ENCODE peak calls at places on chromosomes 11 and 22, in seven cellular contexts. One of them, this sample, is unnamed. For H3K4me1, the result is how much of the 10 kb centered on the place peaks cover.

GRCh38 chr11:93480756-93481155 is 62.4 kb downstream of the SMCO4 start:
- DNase-seq in adipocyte: no peak
- DNase-seq in psoas muscle: no peak
- DNase-seq in heart left ventricle: no peak
- DNase-seq in pancreas: no peak
- DNase-seq in Peyer's patch: no peak
- DNase-seq in mesendoderm: no peak
- DNase-seq in this sample: no peak

GRCh38 chr22:48456449-48456848 is 1371.2 kb downstream of the BRD1 start:
- DNase-seq in adipocyte: no peak
- DNase-seq in psoas muscle: peak
- DNase-seq in heart left ventricle: no peak
- DNase-seq in pancreas: no peak
- DNase-seq in Peyer's patch: no peak
- DNase-seq in mesendoderm: no peak
- DNase-seq in this sample: no peak

GRCh38 chr11:15010860-15011259 is 38.7 kb upstream of the CALCA start:
- DNase-seq in adipocyte: no peak
- DNase-seq in psoas muscle: no peak
- DNase-seq in heart left ventricle: no peak
- DNase-seq in pancreas: no peak
- DNase-seq in Peyer's patch: no peak
- DNase-seq in mesendoderm: no peak
- DNase-seq in this sample: no peak

GRCh38 chr22:30423296-30423958 is 2.1 kb upstream of the MTFP1 start:
- DNase-seq in adipocyte: no peak
- DNase-seq in psoas muscle: no peak
- DNase-seq in heart left ventricle: no peak
- DNase-seq in pancreas: no peak
- DNase-seq in Peyer's patch: peak
- DNase-seq in mesendoderm: no peak
- DNase-seq in this sample: peak

GRCh38 chr11:107468596-107468995 is 11.0 kb upstream of the CWF19L2 start:
- DNase-seq in adipocyte: no peak
- DNase-seq in psoas muscle: no peak
- DNase-seq in heart left ventricle: no peak
- DNase-seq in pancreas: no peak
- DNase-seq in Peyer's patch: no peak
- DNase-seq in mesendoderm: no peak
- DNase-seq in this sample: peak

GRCh38 chr11:79066456-79067354 is 374.1 kb downstream of the TENM4 start:
- DNase-seq in adipocyte: no peak
- DNase-seq in psoas muscle: no peak
- DNase-seq in heart left ventricle: no peak
- DNase-seq in pancreas: no peak
- DNase-seq in Peyer's patch: no peak
- DNase-seq in mesendoderm: peak
- DNase-seq in this sample: no peak

GRCh38 chr11:36672815-36673450 is 74.9 kb upstream of the RAG2 start:
- DNase-seq in adipocyte: peak
- DNase-seq in psoas muscle: no peak
- DNase-seq in heart left ventricle: no peak
- DNase-seq in pancreas: no peak
- DNase-seq in Peyer's patch: no peak
- DNase-seq in mesendoderm: peak
- DNase-seq in this sample: no peak

GRCh38 chr11:19116315-19116970 is 525 bp upstream of the ZDHHC13 start:
- DNase-seq in adipocyte: no peak
- DNase-seq in psoas muscle: no peak
- DNase-seq in heart left ventricle: no peak
- DNase-seq in pancreas: no peak
- DNase-seq in Peyer's patch: no peak
- DNase-seq in mesendoderm: no peak
- DNase-seq in this sample: no peak

GRCh38 chr22:42651134-42651533 is 1.9 kb upstream of the CYB5R3 start:
- DNase-seq in adipocyte: no peak
- DNase-seq in psoas muscle: no peak
- DNase-seq in heart left ventricle: no peak
- DNase-seq in pancreas: no peak
- DNase-seq in Peyer's patch: no peak
- DNase-seq in mesendoderm: no peak
- DNase-seq in this sample: no peak

GRCh38 chr11:66322732-66323427 is 6.0 kb upstream of the CD248 start:
- DNase-seq in adipocyte: peak
- DNase-seq in psoas muscle: peak
- DNase-seq in heart left ventricle: peak
- DNase-seq in pancreas: no peak
- DNase-seq in Peyer's patch: no peak
- DNase-seq in mesendoderm: no peak
- DNase-seq in this sample: no peak

GRCh38 chr11:19244084-19244483 is 3.3 kb upstream of the E2F8 start:
- DNase-seq in adipocyte: no peak
- DNase-seq in psoas muscle: no peak
- DNase-seq in heart left ventricle: no peak
- DNase-seq in pancreas: no peak
- DNase-seq in Peyer's patch: no peak
- DNase-seq in mesendoderm: no peak
- DNase-seq in this sample: peak

GRCh38 chr11:63274776-63275175 is 31.4 kb upstream of the SLC22A25 start:
- DNase-seq in adipocyte: no peak
- DNase-seq in psoas muscle: no peak
- DNase-seq in heart left ventricle: no peak
- DNase-seq in pancreas: no peak
- DNase-seq in Peyer's patch: no peak
- DNase-seq in mesendoderm: no peak
- DNase-seq in this sample: no peak

GRCh38 chr11:13135385-13136271 is 126.5 kb downstream of the RASSF10 start:
- DNase-seq in adipocyte: peak
- DNase-seq in psoas muscle: no peak
- DNase-seq in heart left ventricle: no peak
- DNase-seq in pancreas: no peak
- DNase-seq in Peyer's patch: no peak
- DNase-seq in mesendoderm: peak
- DNase-seq in this sample: no peak

GRCh38 chr11:11400635-11401232 is 47.7 kb upstream of the CSNK2A3 start:
- DNase-seq in adipocyte: no peak
- DNase-seq in psoas muscle: no peak
- DNase-seq in heart left ventricle: no peak
- DNase-seq in pancreas: no peak
- DNase-seq in Peyer's patch: no peak
- DNase-seq in mesendoderm: peak
- DNase-seq in this sample: no peak

GRCh38 chr22:49259870-49260615 is 567.6 kb downstream of the BRD1 start:
- DNase-seq in adipocyte: no peak
- DNase-seq in psoas muscle: no peak
- DNase-seq in heart left ventricle: no peak
- DNase-seq in pancreas: no peak
- DNase-seq in Peyer's patch: no peak
- DNase-seq in mesendoderm: no peak
- DNase-seq in this sample: no peak

GRCh38 chr22:23826510-23827350 is 12.1 kb downstream of the DERL3 start:
- DNase-seq in adipocyte: no peak
- DNase-seq in psoas muscle: no peak
- DNase-seq in heart left ventricle: peak
- DNase-seq in pancreas: no peak
- DNase-seq in Peyer's patch: no peak
- DNase-seq in mesendoderm: no peak
- DNase-seq in this sample: no peak

GRCh38 chr11:29280452-29280851 is 736.4 kb downstream of the KCNA4 start:
- DNase-seq in adipocyte: no peak
- DNase-seq in psoas muscle: no peak
- DNase-seq in heart left ventricle: no peak
- DNase-seq in pancreas: no peak
- DNase-seq in Peyer's patch: no peak
- DNase-seq in mesendoderm: no peak
- DNase-seq in this sample: peak

GRCh38 chr11:112310414-112310813 is 49.8 kb upstream of the PLET1 start:
- DNase-seq in adipocyte: no peak
- DNase-seq in psoas muscle: no peak
- DNase-seq in heart left ventricle: no peak
- DNase-seq in pancreas: no peak
- DNase-seq in Peyer's patch: no peak
- DNase-seq in mesendoderm: no peak
- DNase-seq in this sample: peak

GRCh38 chr11:36102868-36103267 is 159.0 kb downstream of the LDLRAD3 start:
- DNase-seq in adipocyte: no peak
- DNase-seq in psoas muscle: no peak
- DNase-seq in heart left ventricle: no peak
- DNase-seq in pancreas: no peak
- DNase-seq in Peyer's patch: no peak
- DNase-seq in mesendoderm: no peak
- DNase-seq in this sample: no peak

GRCh38 chr11:72760543-72761400 is 8.6 kb upstream of the ARAP1 start:
- DNase-seq in adipocyte: peak
- DNase-seq in psoas muscle: no peak
- DNase-seq in heart left ventricle: no peak
- DNase-seq in pancreas: no peak
- DNase-seq in Peyer's patch: no peak
- DNase-seq in mesendoderm: peak
- DNase-seq in this sample: no peak

GRCh38 chr22:35961480-35961902 is 67.1 kb downstream of the RBFOX2 start:
- DNase-seq in adipocyte: peak
- DNase-seq in psoas muscle: peak
- DNase-seq in heart left ventricle: no peak
- DNase-seq in pancreas: peak
- DNase-seq in Peyer's patch: no peak
- DNase-seq in mesendoderm: peak
- DNase-seq in this sample: no peak

GRCh38 chr11:104908186-104908531 is 9.9 kb upstream of the CASP12 start:
- DNase-seq in adipocyte: no peak
- DNase-seq in psoas muscle: no peak
- DNase-seq in heart left ventricle: no peak
- DNase-seq in pancreas: no peak
- DNase-seq in Peyer's patch: no peak
- DNase-seq in mesendoderm: no peak
- DNase-seq in this sample: no peak

GRCh38 chr22:37701121-37701786 is 4.4 kb downstream of the TRIOBP start:
- DNase-seq in adipocyte: no peak
- DNase-seq in psoas muscle: no peak
- DNase-seq in heart left ventricle: no peak
- DNase-seq in pancreas: no peak
- DNase-seq in Peyer's patch: no peak
- DNase-seq in mesendoderm: no peak
- DNase-seq in this sample: no peak

GRCh38 chr11:73327812-73328364 is 19.8 kb downstream of the ARHGEF17 start:
- DNase-seq in adipocyte: no peak
- DNase-seq in psoas muscle: no peak
- DNase-seq in heart left ventricle: no peak
- DNase-seq in pancreas: no peak
- DNase-seq in Peyer's patch: no peak
- DNase-seq in mesendoderm: no peak
- DNase-seq in this sample: no peak

DNA sequence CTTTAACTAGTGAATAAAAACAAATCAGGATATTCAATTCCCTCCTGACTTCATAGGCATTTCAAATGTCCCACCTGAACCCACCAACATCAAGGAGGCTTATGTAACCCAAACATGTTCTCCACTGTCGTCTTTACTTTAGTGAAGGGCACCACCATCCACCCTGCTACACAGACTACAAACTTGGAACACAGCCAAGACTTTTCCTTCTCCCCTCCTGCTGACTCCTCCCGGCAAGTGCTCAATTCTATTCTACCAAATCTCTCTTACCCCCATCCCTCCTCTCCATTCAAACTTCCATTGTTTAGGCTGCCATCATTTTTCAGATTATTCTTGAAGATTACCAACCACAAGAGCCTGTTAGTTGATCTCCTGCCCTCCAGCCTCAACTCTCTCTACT is 24.3 kb downstream of the SAAL1 start:
- DNase-seq in adipocyte: no peak
- DNase-seq in psoas muscle: no peak
- DNase-seq in heart left ventricle: no peak
- DNase-seq in pancreas: no peak
- DNase-seq in Peyer's patch: no peak
- DNase-seq in mesendoderm: no peak
- DNase-seq in this sample: no peak
- H3K4me1 ChIP-seq in adipocyte: under half
- H3K4me1 ChIP-seq in psoas muscle: under half
- H3K4me1 ChIP-seq in heart left ventricle: under half
- H3K4me1 ChIP-seq in pancreas: under half
- H3K4me1 ChIP-seq in Peyer's patch: under half
- H3K4me1 ChIP-seq in mesendoderm: under half
- H3K4me1 ChIP-seq in this sample: under half

DNA sequence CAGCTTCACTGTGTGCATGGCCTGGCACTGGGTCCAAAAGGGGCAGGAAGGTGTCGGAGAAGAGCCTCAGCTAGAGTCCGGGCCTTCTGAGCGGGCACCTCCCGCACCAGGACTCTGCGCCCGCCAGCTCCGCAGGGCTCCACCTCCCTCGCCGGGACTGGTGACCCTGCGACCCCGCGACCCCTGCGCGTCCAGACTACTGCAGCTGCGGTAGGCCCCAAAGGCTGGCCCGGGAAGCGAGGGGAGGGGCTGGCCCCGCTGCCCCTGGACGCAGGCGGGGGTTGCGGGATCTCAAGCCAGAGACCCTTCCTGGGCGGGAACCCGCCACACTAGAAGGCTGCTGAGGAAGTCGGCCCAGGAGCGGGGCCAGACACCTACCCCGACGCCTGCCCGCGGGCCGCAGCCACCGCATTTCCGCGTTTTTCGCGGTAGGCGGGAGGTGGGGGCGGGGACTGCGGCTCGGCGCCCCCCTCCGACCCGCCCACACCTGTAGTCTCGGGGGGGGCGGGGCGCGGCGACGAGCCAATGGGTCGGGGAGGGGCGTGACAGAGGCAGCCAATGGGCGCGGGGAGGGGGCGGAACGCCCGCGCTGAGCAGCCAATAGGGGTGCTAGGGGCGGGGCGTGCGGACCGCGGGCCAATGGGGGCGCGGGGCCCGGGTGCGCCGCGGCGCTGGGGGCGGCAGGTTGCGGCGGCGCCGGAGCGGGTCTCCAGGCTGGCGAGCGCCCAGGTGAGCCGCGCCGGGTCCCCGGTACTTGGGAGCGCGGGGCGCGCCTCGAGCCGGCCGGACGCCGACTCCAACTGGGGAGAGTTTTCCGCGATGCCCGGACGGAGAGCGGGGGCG is at the start of the genes LMNTD2 and RASSF7:
- DNase-seq in adipocyte: peak
- DNase-seq in psoas muscle: peak
- DNase-seq in heart left ventricle: peak
- DNase-seq in pancreas: peak
- DNase-seq in Peyer's patch: peak
- DNase-seq in mesendoderm: peak
- DNase-seq in this sample: peak
- H3K4me1 ChIP-seq in adipocyte: under half
- H3K4me1 ChIP-seq in psoas muscle: under half
- H3K4me1 ChIP-seq in heart left ventricle: under half
- H3K4me1 ChIP-seq in pancreas: under half
- H3K4me1 ChIP-seq in Peyer's patch: under half
- H3K4me1 ChIP-seq in mesendoderm: under half
- H3K4me1 ChIP-seq in this sample: under half

GRCh38 chr11:102026217-102026616 is 21.0 kb upstream of the CFAP300 start:
- DNase-seq in adipocyte: no peak
- DNase-seq in psoas muscle: no peak
- DNase-seq in heart left ventricle: no peak
- DNase-seq in pancreas: no peak
- DNase-seq in Peyer's patch: peak
- DNase-seq in mesendoderm: no peak
- DNase-seq in this sample: no peak
- H3K4me1 ChIP-seq in adipocyte: under half
- H3K4me1 ChIP-seq in psoas muscle: under half
- H3K4me1 ChIP-seq in heart left ventricle: under half
- H3K4me1 ChIP-seq in pancreas: under half
- H3K4me1 ChIP-seq in Peyer's patch: under half
- H3K4me1 ChIP-seq in mesendoderm: under half
- H3K4me1 ChIP-seq in this sample: under half

GRCh38 chr11:61066645-61067044 is 35.6 kb upstream of the CD5 start:
- DNase-seq in adipocyte: no peak
- DNase-seq in psoas muscle: no peak
- DNase-seq in heart left ventricle: no peak
- DNase-seq in pancreas: no peak
- DNase-seq in Peyer's patch: peak
- DNase-seq in mesendoderm: no peak
- DNase-seq in this sample: no peak
- H3K4me1 ChIP-seq in adipocyte: under half
- H3K4me1 ChIP-seq in psoas muscle: under half
- H3K4me1 ChIP-seq in heart left ventricle: under half
- H3K4me1 ChIP-seq in pancreas: under half
- H3K4me1 ChIP-seq in Peyer's patch: under half
- H3K4me1 ChIP-seq in mesendoderm: under half
- H3K4me1 ChIP-seq in this sample: under half